ENCODE peak calls at places on chromosome 9, in five cellular contexts. R is sigmoid colon, F is bronchial epithelial cell, X is H9, E is GM06990. Q is an unnamed sample.

GRCh38 chr9:706606-707451 is 134.7 kb upstream of the DMRT1 start:
- DNase-seq in X (peak; percentile 54), F (peak; percentile 35), R (peak; percentile 92), E (no peak), Q (no peak)

GRCh38 chr9:100472725-100473261 is at the start of gene TMEFF1:
- DNase-seq in E (peak; percentile 39), X (peak; percentile 88), R (no peak), F (no peak), Q (no peak)

GRCh38 chr9:72041775-72042194 is 18.6 kb downstream of the C9orf57 start:
- DNase-seq in E (no peak), X (no peak), R (peak; percentile 76), F (peak; percentile 95), Q (no peak)

GRCh38 chr9:117247271-117247670 is 167.6 kb downstream of the ASTN2 start:
- DNase-seq in R (no peak), F (peak; percentile 12), E (no peak), X (no peak), Q (no peak)

GRCh38 chr9:115691097-115691496 is 462.5 kb upstream of the PAPPA start:
- DNase-seq in E (no peak), X (no peak), R (no peak), F (peak; percentile 100), Q (no peak)

GRCh38 chr9:85941966-85942912 is 1.3 kb downstream of the NAA35 start:
- DNase-seq in R (no peak), X (no peak), E (no peak), F (no peak), Q (no peak)

GRCh38 chr9:82781965-82782392 is 281.0 kb downstream of the RASEF start:
- DNase-seq in X (no peak), E (no peak), F (no peak), R (no peak), Q (no peak)

GRCh38 chr9:18542837-18543405 is 69.0 kb downstream of the ADAMTSL1 start:
- DNase-seq in R (no peak), F (no peak), E (no peak), X (no peak), Q (no peak)

GRCh38 chr9:116213673-116214047 is 60.1 kb downstream of the PAPPA start:
- DNase-seq in X (no peak), R (no peak), E (no peak), F (no peak), Q (no peak)

GRCh38 chr9:132301521-132301920 is 53.3 kb downstream of the SETX start:
- DNase-seq in E (no peak), R (no peak), F (peak; percentile 7), X (no peak), Q (no peak)

DNA sequence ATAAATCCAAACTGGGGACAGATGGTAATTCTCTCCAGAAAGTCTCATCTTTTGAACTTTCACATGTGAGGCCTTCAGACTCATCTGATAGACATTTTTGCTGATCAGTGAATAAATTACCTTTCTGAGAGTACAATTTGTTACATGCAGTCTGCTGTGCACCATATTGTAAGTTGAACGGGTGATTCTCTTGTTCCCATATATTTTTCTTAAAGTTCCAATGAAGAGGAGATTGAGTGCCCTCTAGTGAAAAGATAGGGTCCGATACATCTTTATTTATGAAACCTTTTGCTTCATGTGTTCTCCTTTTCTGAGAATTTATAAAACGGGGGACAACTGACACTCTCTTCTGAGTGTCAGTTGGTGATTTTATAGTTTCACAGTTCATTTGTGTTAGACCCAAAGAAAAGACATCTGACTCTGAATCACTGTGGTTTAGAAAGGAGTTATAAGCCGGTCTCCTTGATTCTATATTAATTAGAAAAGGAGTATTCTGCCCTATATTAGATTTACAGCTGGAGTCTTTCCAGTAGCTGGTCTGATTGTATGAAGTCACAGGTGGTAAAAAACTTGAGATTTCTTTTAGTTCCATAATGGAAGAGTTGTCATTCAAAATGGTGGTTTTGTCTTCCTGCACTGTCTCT is 30.4 kb downstream of the GNG10 start:
- DNase-seq in F (peak; percentile 54), E (peak; percentile 26), X (no peak), R (no peak), Q (no peak)
- TF ChIP-seq CTCF in F (peak; percentile 22), E (peak; percentile 45), X (peak; percentile 57), R (no peak), Q (peak; percentile 82)

DNA sequence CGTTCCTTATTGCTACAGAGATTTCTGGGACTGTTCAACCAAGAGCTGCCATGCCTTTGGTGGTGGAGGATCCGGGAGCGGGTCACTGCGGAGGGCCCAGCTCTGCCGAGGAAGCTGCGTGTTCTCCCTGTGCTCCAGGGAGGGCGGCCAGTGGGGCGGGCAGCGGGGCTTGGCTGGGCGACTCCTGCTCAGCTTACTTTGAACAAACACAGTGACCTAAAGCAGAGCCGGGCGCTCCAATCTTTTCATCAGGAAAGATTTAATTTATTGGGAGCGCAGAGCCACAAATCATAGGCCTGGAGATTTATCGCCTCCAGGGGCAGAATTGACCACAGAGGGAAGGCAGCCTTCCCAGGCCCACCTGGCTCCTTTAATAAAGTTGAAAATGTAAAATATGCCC is 27.7 kb downstream of the LHX3 start:
- DNase-seq in E (no peak), R (no peak), F (no peak), X (no peak), Q (no peak)
- TF ChIP-seq CTCF in E (no peak), R (no peak), F (no peak), X (no peak), Q (no peak)

DNA sequence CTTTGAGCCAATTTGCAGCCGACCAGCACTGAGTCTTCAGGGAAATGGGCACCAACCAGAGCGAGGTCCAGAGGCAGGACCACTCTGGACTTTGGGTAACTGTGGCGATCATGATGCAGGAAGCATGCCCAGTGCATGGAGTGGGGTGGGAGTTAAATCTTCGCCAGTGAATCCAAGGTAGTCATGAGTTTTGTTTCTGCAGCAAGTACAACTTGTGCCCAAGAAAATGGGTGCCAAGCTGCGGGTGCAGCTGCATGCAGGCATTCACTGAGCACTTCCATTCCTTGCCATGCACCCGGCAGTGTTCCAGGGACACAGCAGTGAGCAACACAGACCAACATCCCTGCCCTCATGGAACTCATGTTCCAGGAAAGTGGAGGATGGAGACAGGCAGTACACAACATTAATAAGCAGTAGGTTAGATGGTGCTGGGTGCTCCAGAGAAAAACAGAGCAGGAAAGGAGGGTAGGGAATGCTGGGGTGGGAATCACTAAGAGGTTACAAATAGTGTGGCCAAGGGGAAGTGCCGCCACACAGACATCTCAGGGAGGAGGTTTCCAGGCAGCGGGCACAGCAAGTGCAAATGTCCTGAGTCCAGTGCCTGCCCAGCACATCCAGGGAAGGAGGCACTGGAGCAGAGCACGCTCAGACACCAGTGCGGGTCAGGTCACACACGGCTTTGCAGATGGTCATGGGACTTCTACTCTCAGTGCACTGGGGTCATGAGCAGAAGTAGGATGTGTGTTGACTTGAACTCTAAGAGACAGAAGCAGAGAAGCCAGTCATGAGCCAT is 48.2 kb upstream of the LMX1B start:
- DNase-seq in R (no peak), X (no peak), F (no peak), E (no peak), Q (peak; percentile 58)
- TF ChIP-seq CTCF in R (no peak), X (no peak), F (no peak), E (no peak), Q (no peak)

GRCh38 chr9:37663926-37664325 is 13.2 kb downstream of the FRMPD1 start:
- DNase-seq in E (no peak), X (no peak), F (no peak), R (no peak), Q (no peak)

GRCh38 chr9:37669232-37669631 is 18.5 kb downstream of the FRMPD1 start:
- DNase-seq in F (peak; percentile 60), E (no peak), R (no peak), X (peak; percentile 43), Q (no peak)

GRCh38 chr9:37667706-37668672 is 17.2 kb downstream of the FRMPD1 start:
- DNase-seq in R (no peak), X (peak; percentile 71), F (peak; percentile 17), E (no peak), Q (no peak)
- TF ChIP-seq CTCF in R (no peak), X (peak; percentile 66), F (peak; percentile 4), E (no peak), Q (peak; percentile 39)